ENCODE peak calls at places on chromosomes 1 and 21, in six cellular contexts. E, W, N, U, O and C are unnamed samples.

GRCh38 chr1:241654019-241654418 is 1.9 kb downstream of the WDR64 start:
- DNase-seq in E (no peak), W (no peak), N (no peak), U (no peak), O (no peak), C (no peak)

GRCh38 chr1:9164919-9165318 is 36.0 kb upstream of the GPR157 start:
- DNase-seq in E (no peak), W (no peak), N (peak), U (no peak), O (no peak), C (no peak)

GRCh38 chr1:117001254-117001927 is at the start of gene CD101:
- DNase-seq in E (no peak), W (no peak), N (peak), U (no peak), O (no peak), C (no peak)

GRCh38 chr1:218304281-218305039 is 19.4 kb downstream of the RRP15 start:
- DNase-seq in E (no peak), W (no peak), N (no peak), U (peak), O (peak), C (peak)

GRCh38 chr1:79568411-79568810 is 561.9 kb upstream of the ADGRL4 start:
- DNase-seq in E (no peak), W (no peak), N (no peak), U (no peak), O (peak), C (peak)

GRCh38 chr1:152034654-152035405 is 2.0 kb downstream of the S100A11 start:
- DNase-seq in E (no peak), W (no peak), N (peak), U (peak), O (peak), C (peak)

GRCh38 chr21:38139380-38140168 is 117.2 kb upstream of the KCNJ15 start:
- DNase-seq in E (no peak), W (no peak), N (no peak), U (no peak), O (peak), C (peak)

GRCh38 chr1:14955402-14955801 is 198.1 kb upstream of the TMEM51 start:
- DNase-seq in E (no peak), W (peak), N (no peak), U (no peak), O (no peak), C (no peak)

GRCh38 chr1:36398370-36398977 is 766 bp upstream of the LSM10 start:
- DNase-seq in E (no peak), W (no peak), N (no peak), U (no peak), O (no peak), C (no peak)

GRCh38 chr1:29249170-29249691 is 12.9 kb downstream of the PTPRU start:
- DNase-seq in E (no peak), W (no peak), N (no peak), U (peak), O (no peak), C (peak)

GRCh38 chr1:94543003-94543402 is 1.4 kb upstream of the F3 start:
- DNase-seq in E (no peak), W (no peak), N (no peak), U (no peak), O (peak), C (no peak)

GRCh38 chr1:7248828-7249227 is 463.6 kb downstream of the CAMTA1 start:
- DNase-seq in E (no peak), W (no peak), N (no peak), U (no peak), O (no peak), C (no peak)

GRCh38 chr1:240739139-240739538 is 127.2 kb upstream of the GREM2 start:
- DNase-seq in E (no peak), W (no peak), N (no peak), U (no peak), O (peak), C (peak)

GRCh38 chr1:170938281-170938680 is 2.9 kb downstream of the MROH9 start:
- DNase-seq in E (no peak), W (no peak), N (no peak), U (no peak), O (no peak), C (no peak)

GRCh38 chr1:37177230-37177864 is 143.0 kb upstream of the GRIK3 start:
- DNase-seq in E (no peak), W (no peak), N (no peak), U (peak), O (no peak), C (peak)

GRCh38 chr21:28133116-28133515 is 859.6 kb downstream of the LTN1 start:
- DNase-seq in E (no peak), W (no peak), N (no peak), U (no peak), O (peak), C (no peak)

GRCh38 chr1:166843769-166844596 is 4.7 kb downstream of the POGK start:
- DNase-seq in E (no peak), W (no peak), N (no peak), U (no peak), O (peak), C (peak)

GRCh38 chr1:63624911-63625310 is 31.7 kb downstream of the PGM1 start:
- DNase-seq in E (no peak), W (no peak), N (no peak), U (no peak), O (peak), C (peak)

GRCh38 chr1:80639777-80640533 is 1160.8 kb upstream of the ADGRL2 start:
- DNase-seq in E (no peak), W (no peak), N (peak), U (no peak), O (no peak), C (no peak)

GRCh38 chr1:245777752-245778151 is 623.0 kb downstream of the KIF26B start:
- DNase-seq in E (no peak), W (no peak), N (no peak), U (no peak), O (no peak), C (no peak)

GRCh38 chr1:160550572-160551034 is 27.5 kb upstream of the SLAMF6 start:
- DNase-seq in E (no peak), W (no peak), N (no peak), U (peak), O (no peak), C (no peak)

GRCh38 chr1:203692565-203693470 is 66.2 kb downstream of the ATP2B4 start:
- DNase-seq in E (peak), W (peak), N (no peak), U (peak), O (peak), C (peak)

GRCh38 chr1:51058863-51059262 is 43.2 kb upstream of the C1orf185 start:
- DNase-seq in E (no peak), W (no peak), N (peak), U (peak), O (peak), C (peak)
- TF ChIP-seq CTCF in E (no peak), W (peak), N (peak), U (peak), O (peak), C (peak)

DNA sequence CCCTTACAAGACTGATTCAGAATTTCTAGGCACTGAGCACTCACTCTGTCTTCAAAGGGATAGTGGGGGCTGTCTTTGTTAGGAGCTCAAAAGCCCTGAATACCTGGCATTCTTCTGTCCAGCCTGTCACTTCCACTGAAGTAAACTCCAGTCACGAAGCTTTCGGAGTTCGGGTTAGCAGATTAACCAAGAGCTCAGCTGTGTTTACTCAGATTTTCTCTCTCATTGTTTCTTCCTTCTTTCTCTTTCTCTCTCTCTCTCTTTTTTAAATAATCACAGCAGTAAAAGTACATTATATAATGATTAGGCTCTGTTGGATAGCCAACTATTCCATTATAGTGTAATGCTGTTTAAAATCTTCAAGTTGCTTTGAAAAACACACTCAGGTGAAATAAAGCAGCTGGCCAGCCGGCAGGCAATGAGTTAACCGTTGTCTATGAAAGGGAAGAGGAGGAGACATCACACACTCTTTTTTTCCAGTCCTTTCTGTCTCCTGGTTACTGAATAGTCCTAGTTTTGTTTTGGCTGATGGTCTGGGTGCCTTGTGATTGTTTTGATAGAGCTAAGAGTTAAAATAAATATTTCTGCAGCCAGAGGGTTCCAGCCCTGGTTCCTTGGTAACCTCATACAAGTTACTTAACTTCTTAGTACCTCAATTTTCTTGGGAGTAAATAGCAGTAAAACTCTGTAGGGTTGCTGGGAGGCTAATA is 89.8 kb downstream of the ADSS2 start:
- DNase-seq in E (no peak), W (no peak), N (no peak), U (no peak), O (peak), C (peak)
- H3K4me3 ChIP-seq in E (no peak), W (peak), N (no peak), U (no peak), O (no peak), C (peak)

GRCh38 chr1:85258536-85259117 is 835 bp downstream of the C1orf52 start:
- DNase-seq in E (no peak), W (no peak), N (no peak), U (peak), O (peak), C (peak)
- TF ChIP-seq CTCF in E (no peak), W (no peak), N (peak), U (no peak), O (no peak), C (no peak)

GRCh38 chr1:150281758-150282557 is at the start of gene CIART:
- DNase-seq in E (peak), W (peak), N (no peak), U (peak), O (peak), C (peak)
- H3K4me3 ChIP-seq in E (peak), W (peak), N (peak), U (peak), O (peak), C (peak)